ENCODE peak calls at places on chromosomes 7 and 10, in nine cellular contexts. One of them, this sample, is unnamed.
A peak's percentile ranks its signal among the peaks of the same experiment; 100 is the strongest.

GRCh38 chr10:30554443-30554831 is 75.1 kb downstream of the LYZL2 start:
- DNase-seq in HL-60: no peak
- DNase-seq in endothelial cell: no peak
- DNase-seq in GM13977: no peak
- DNase-seq in RWPE1: no peak
- DNase-seq in thoracic aorta: no peak
- DNase-seq in fibroblast of lung: no peak
- DNase-seq in cardiac muscle cell: no peak
- DNase-seq in HCT116: no peak
- DNase-seq in this sample: no peak

GRCh38 chr10:77179015-77179695 is 458.5 kb downstream of the KCNMA1 start:
- DNase-seq in endothelial cell: no peak
- DNase-seq in thoracic aorta: peak; percentile 70
- DNase-seq in GM13977: no peak
- DNase-seq in fibroblast of lung: peak; percentile 93
- DNase-seq in HCT116: no peak
- DNase-seq in cardiac muscle cell: no peak
- DNase-seq in RWPE1: peak; percentile 74
- DNase-seq in HL-60: no peak
- DNase-seq in this sample: no peak

GRCh38 chr7:81244213-81244612 is 325.4 kb upstream of the SEMA3C start:
- DNase-seq in HL-60: peak; percentile 43
- DNase-seq in cardiac muscle cell: no peak
- DNase-seq in HCT116: peak; percentile 42
- DNase-seq in GM13977: no peak
- DNase-seq in RWPE1: peak; percentile 20
- DNase-seq in endothelial cell: no peak
- DNase-seq in fibroblast of lung: no peak
- DNase-seq in thoracic aorta: no peak
- DNase-seq in this sample: no peak

GRCh38 chr10:101301111-101301731 is 52.7 kb upstream of the BTRC start:
- DNase-seq in cardiac muscle cell: peak; percentile 81
- DNase-seq in endothelial cell: peak; percentile 69
- DNase-seq in fibroblast of lung: no peak
- DNase-seq in thoracic aorta: no peak
- DNase-seq in HL-60: peak; percentile 76
- DNase-seq in RWPE1: peak; percentile 74
- DNase-seq in HCT116: peak; percentile 63
- DNase-seq in GM13977: no peak
- DNase-seq in this sample: no peak

GRCh38 chr7:2038876-2039728 is 193.6 kb downstream of the MAD1L1 start:
- DNase-seq in RWPE1: no peak
- DNase-seq in HCT116: no peak
- DNase-seq in cardiac muscle cell: no peak
- DNase-seq in GM13977: no peak
- DNase-seq in HL-60: no peak
- DNase-seq in endothelial cell: no peak
- DNase-seq in thoracic aorta: no peak
- DNase-seq in fibroblast of lung: no peak
- DNase-seq in this sample: no peak

GRCh38 chr7:108246227-108246837 is 116.2 kb upstream of the LAMB4 start:
- DNase-seq in thoracic aorta: no peak
- DNase-seq in HCT116: peak; percentile 61
- DNase-seq in GM13977: no peak
- DNase-seq in endothelial cell: no peak
- DNase-seq in cardiac muscle cell: peak; percentile 13
- DNase-seq in HL-60: no peak
- DNase-seq in fibroblast of lung: peak; percentile 99
- DNase-seq in RWPE1: peak; percentile 59
- DNase-seq in this sample: no peak

GRCh38 chr7:137851361-137851945 is 4.7 kb upstream of the DGKI start:
- DNase-seq in RWPE1: no peak
- DNase-seq in HL-60: no peak
- DNase-seq in endothelial cell: no peak
- DNase-seq in cardiac muscle cell: no peak
- DNase-seq in GM13977: no peak
- DNase-seq in fibroblast of lung: peak; percentile 56
- DNase-seq in HCT116: no peak
- DNase-seq in thoracic aorta: no peak
- DNase-seq in this sample: no peak

GRCh38 chr10:131170042-131170983 is 141.2 kb downstream of the TCERG1L start:
- DNase-seq in RWPE1: no peak
- DNase-seq in HCT116: no peak
- DNase-seq in thoracic aorta: no peak
- DNase-seq in GM13977: no peak
- DNase-seq in HL-60: no peak
- DNase-seq in fibroblast of lung: no peak
- DNase-seq in cardiac muscle cell: no peak
- DNase-seq in endothelial cell: no peak
- DNase-seq in this sample: no peak

GRCh38 chr7:132045481-132045980 is 489.1 kb upstream of the PODXL start:
- DNase-seq in RWPE1: no peak
- DNase-seq in cardiac muscle cell: no peak
- DNase-seq in GM13977: no peak
- DNase-seq in endothelial cell: no peak
- DNase-seq in thoracic aorta: no peak
- DNase-seq in HL-60: no peak
- DNase-seq in HCT116: no peak
- DNase-seq in fibroblast of lung: no peak
- DNase-seq in this sample: no peak

GRCh38 chr7:37224746-37225145 is 223.9 kb downstream of the ELMO1 start:
- DNase-seq in endothelial cell: no peak
- DNase-seq in GM13977: no peak
- DNase-seq in HCT116: no peak
- DNase-seq in HL-60: no peak
- DNase-seq in fibroblast of lung: no peak
- DNase-seq in thoracic aorta: no peak
- DNase-seq in cardiac muscle cell: no peak
- DNase-seq in RWPE1: no peak
- DNase-seq in this sample: no peak

GRCh38 chr10:11434323-11434722 is 177.1 kb downstream of the USP6NL start:
- DNase-seq in HL-60: no peak
- DNase-seq in RWPE1: peak; percentile 27
- DNase-seq in thoracic aorta: no peak
- DNase-seq in fibroblast of lung: no peak
- DNase-seq in endothelial cell: no peak
- DNase-seq in cardiac muscle cell: no peak
- DNase-seq in GM13977: peak; percentile 74
- DNase-seq in HCT116: no peak
- DNase-seq in this sample: no peak

GRCh38 chr7:71768470-71768869 is 636.5 kb downstream of the GALNT17 start:
- DNase-seq in RWPE1: no peak
- DNase-seq in fibroblast of lung: peak; percentile 77
- DNase-seq in endothelial cell: no peak
- DNase-seq in HL-60: no peak
- DNase-seq in GM13977: no peak
- DNase-seq in HCT116: no peak
- DNase-seq in cardiac muscle cell: no peak
- DNase-seq in thoracic aorta: no peak
- DNase-seq in this sample: no peak

DNA sequence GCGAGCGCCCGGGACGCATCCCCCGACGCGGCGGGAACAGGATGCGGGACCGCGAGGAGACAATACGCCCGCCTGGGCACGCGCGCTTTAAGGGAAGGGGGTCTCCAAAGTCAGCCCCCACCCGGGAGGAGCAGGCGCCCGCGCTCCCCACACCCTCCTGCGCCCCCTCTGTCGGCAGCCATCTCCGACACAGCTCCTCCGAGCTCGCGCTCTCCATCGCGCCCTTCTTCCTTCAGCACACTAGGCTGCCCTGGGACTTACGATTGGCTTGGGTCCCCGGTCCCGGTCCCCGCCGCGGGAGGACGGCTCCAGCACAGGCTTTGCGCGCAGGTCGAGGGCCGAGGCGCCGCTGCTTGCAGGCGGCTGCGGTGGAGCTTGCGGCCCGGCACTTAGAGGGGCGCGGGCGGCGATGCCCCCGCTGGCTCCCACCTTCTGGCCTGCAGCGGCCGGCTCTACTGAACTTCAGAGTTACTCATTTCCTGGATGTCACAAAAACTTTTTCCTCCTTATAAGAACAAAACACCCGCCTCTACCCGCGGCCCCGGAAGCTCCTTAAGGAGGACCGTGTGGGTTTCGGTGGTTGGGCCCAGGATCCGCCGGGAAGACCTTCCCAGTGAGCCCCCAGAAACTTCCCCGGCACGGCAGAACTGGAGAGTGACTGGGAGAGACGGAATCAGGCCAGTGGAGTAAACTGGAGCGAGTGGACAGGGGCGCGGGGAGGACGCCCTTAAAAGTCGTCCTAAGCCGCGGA is at the start of gene ITPRIP:
- DNase-seq in endothelial cell: peak; percentile 68
- DNase-seq in fibroblast of lung: peak; percentile 90
- DNase-seq in HCT116: peak; percentile 69
- DNase-seq in HL-60: peak; percentile 84
- DNase-seq in thoracic aorta: no peak
- DNase-seq in GM13977: peak; percentile 81
- DNase-seq in RWPE1: peak; percentile 70
- DNase-seq in cardiac muscle cell: peak; percentile 78
- DNase-seq in this sample: peak; percentile 67
- TF ChIP-seq CTCF in endothelial cell: no peak
- TF ChIP-seq CTCF in fibroblast of lung: no peak
- TF ChIP-seq CTCF in HCT116: peak; percentile 34
- TF ChIP-seq CTCF in HL-60: no peak
- TF ChIP-seq CTCF in thoracic aorta: peak; percentile 11
- TF ChIP-seq CTCF in GM13977: peak; percentile 34
- TF ChIP-seq CTCF in RWPE1: no peak
- TF ChIP-seq CTCF in cardiac muscle cell: peak; percentile 20
- TF ChIP-seq CTCF in this sample: no peak

GRCh38 chr7:127588697-127589482 is 679 bp downstream of the ARF5 start:
- DNase-seq in HCT116: peak; percentile 29
- DNase-seq in HL-60: peak; percentile 29
- DNase-seq in cardiac muscle cell: peak; percentile 77
- DNase-seq in thoracic aorta: no peak
- DNase-seq in GM13977: peak; percentile 65
- DNase-seq in RWPE1: peak; percentile 53
- DNase-seq in endothelial cell: peak; percentile 64
- DNase-seq in fibroblast of lung: peak; percentile 49
- DNase-seq in this sample: no peak
- TF ChIP-seq CTCF in HCT116: peak; percentile 65
- TF ChIP-seq CTCF in HL-60: no peak
- TF ChIP-seq CTCF in cardiac muscle cell: peak; percentile 65
- TF ChIP-seq CTCF in thoracic aorta: no peak
- TF ChIP-seq CTCF in GM13977: peak; percentile 65
- TF ChIP-seq CTCF in RWPE1: peak; percentile 79
- TF ChIP-seq CTCF in endothelial cell: no peak
- TF ChIP-seq CTCF in fibroblast of lung: peak; percentile 61
- TF ChIP-seq CTCF in this sample: no peak

DNA sequence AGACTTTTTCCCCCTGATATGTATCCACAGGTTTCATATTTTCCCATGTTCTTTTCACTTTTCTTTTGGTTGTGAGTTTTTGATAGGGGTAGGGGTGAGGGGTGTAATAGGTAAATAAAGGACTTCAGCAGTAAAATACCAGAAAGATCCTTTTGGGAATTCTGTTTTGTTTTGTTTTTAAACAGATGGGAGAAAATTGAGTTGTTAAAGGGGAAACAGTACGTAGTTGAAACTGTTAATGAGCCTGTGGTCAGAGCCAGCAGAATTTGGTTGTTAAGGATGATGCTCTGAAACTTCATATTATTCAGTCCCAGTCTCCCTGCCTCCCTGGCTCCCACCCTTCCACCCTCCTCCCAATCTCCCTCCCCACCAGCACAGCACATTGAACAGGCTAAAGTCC is 195.9 kb downstream of the CREB5 start:
- DNase-seq in thoracic aorta: no peak
- DNase-seq in GM13977: no peak
- DNase-seq in HL-60: no peak
- DNase-seq in fibroblast of lung: no peak
- DNase-seq in HCT116: no peak
- DNase-seq in RWPE1: no peak
- DNase-seq in endothelial cell: no peak
- DNase-seq in cardiac muscle cell: no peak
- DNase-seq in this sample: no peak
- TF ChIP-seq CTCF in thoracic aorta: no peak
- TF ChIP-seq CTCF in GM13977: no peak
- TF ChIP-seq CTCF in HL-60: no peak
- TF ChIP-seq CTCF in fibroblast of lung: no peak
- TF ChIP-seq CTCF in HCT116: no peak
- TF ChIP-seq CTCF in RWPE1: no peak
- TF ChIP-seq CTCF in endothelial cell: no peak
- TF ChIP-seq CTCF in cardiac muscle cell: no peak
- TF ChIP-seq CTCF in this sample: no peak

GRCh38 chr7:49001610-49002033 is 77.3 kb downstream of the CDC14C start:
- DNase-seq in RWPE1: peak; percentile 33
- DNase-seq in HL-60: peak; percentile 61
- DNase-seq in endothelial cell: peak; percentile 64
- DNase-seq in fibroblast of lung: peak; percentile 2
- DNase-seq in thoracic aorta: no peak
- DNase-seq in cardiac muscle cell: peak; percentile 66
- DNase-seq in HCT116: no peak
- DNase-seq in GM13977: peak; percentile 47
- DNase-seq in this sample: no peak
- TF ChIP-seq CTCF in RWPE1: peak; percentile 69
- TF ChIP-seq CTCF in HL-60: peak; percentile 77
- TF ChIP-seq CTCF in endothelial cell: peak; percentile 54
- TF ChIP-seq CTCF in fibroblast of lung: peak; percentile 17
- TF ChIP-seq CTCF in thoracic aorta: no peak
- TF ChIP-seq CTCF in cardiac muscle cell: peak; percentile 22
- TF ChIP-seq CTCF in HCT116: peak; percentile 35
- TF ChIP-seq CTCF in GM13977: peak; percentile 63
- TF ChIP-seq CTCF in this sample: no peak

DNA sequence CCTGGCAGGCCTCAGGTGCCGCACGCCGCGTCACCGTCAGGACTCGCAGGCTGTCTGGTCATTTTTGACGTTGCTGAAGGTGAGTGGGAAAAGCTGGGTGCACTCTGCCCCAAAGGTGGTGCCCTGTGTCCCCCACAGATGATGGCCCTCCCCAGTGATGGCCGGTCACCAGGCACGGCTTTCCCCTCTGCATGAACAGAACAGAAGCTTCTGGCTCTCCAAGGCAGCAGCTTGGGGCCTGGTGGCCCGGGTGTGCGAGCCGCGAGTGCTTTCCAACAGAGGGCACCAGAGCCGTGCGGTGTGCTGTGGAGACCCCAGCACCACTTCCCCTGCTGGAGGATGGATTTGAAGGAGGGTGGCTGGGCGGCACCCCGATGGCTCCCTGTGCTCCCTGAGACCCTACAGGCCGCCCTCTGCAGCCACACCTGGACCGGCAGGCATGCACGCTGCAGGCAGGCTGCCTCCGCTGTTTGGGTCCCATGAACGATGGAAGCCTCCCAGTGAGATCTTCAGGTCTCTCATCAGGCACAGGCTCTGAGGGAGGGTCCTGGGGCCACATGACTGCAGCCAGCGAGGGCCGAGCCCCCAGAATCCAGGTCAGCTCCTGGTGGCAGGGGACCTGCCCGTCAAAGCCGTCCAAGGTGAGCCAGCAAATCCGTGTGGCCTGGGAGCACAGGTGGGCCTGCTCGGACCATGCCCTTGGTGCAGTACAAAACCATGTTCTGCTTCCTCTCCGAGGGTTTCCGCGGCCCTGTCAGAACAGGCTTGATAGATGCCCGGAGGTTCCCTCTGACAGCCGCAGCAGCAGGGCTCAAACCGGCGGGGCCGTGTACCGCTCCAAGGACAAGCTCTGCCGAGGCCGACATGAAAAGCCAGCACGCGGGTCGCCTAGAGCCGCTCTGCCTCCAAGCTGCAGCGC is 195.4 kb downstream of the EBF3 start:
- DNase-seq in GM13977: no peak
- DNase-seq in cardiac muscle cell: peak; percentile 33
- DNase-seq in RWPE1: no peak
- DNase-seq in HL-60: no peak
- DNase-seq in fibroblast of lung: no peak
- DNase-seq in HCT116: no peak
- DNase-seq in thoracic aorta: no peak
- DNase-seq in endothelial cell: peak; percentile 57
- DNase-seq in this sample: no peak
- TF ChIP-seq CTCF in GM13977: no peak
- TF ChIP-seq CTCF in cardiac muscle cell: no peak
- TF ChIP-seq CTCF in RWPE1: no peak
- TF ChIP-seq CTCF in HL-60: no peak
- TF ChIP-seq CTCF in fibroblast of lung: no peak
- TF ChIP-seq CTCF in HCT116: no peak
- TF ChIP-seq CTCF in thoracic aorta: no peak
- TF ChIP-seq CTCF in endothelial cell: no peak
- TF ChIP-seq CTCF in this sample: no peak